ENCODE peak calls at places on chromosomes 3 and 15, in four cellular contexts. O is HepG2, H is GM12878, M is K562. C is an unnamed sample.

GRCh38 chr15:38035701-38036100 is 101.3 kb downstream of the TMCO5A start:
- DNase-seq in O (no peak), H (no peak), M (no peak), C (no peak)

GRCh38 chr15:86645861-86646393 is 566.3 kb downstream of the AGBL1 start:
- DNase-seq in O (no peak), H (no peak), M (no peak), C (no peak)

GRCh38 chr3:144127700-144128099 is 156.1 kb downstream of the DIPK2A start:
- DNase-seq in O (no peak), H (no peak), M (no peak), C (no peak)

GRCh38 chr3:127222664-127223063 is 29.7 kb downstream of the PRR23E start:
- DNase-seq in O (no peak), H (no peak), M (no peak), C (no peak)

GRCh38 chr15:76994971-76995945 is at the start of gene PSTPIP1:
- DNase-seq in O (no peak), H (no peak), M (no peak), C (peak; percentile 11)

GRCh38 chr15:27538325-27538724 is 560.8 kb downstream of the OCA2 start:
- DNase-seq in O (no peak), H (no peak), M (no peak), C (no peak)

GRCh38 chr3:166257715-166258114 is 420.5 kb upstream of the BCHE start:
- DNase-seq in O (no peak), H (no peak), M (no peak), C (no peak)

GRCh38 chr3:46372492-46373359 is 2.0 kb downstream of the CCR5 start:
- DNase-seq in O (no peak), H (no peak), M (no peak), C (no peak)

GRCh38 chr3:64074091-64074490 is 50.8 kb upstream of the PSMD6 start:
- DNase-seq in O (no peak), H (no peak), M (no peak), C (no peak)

GRCh38 chr15:87508086-87508485 is 748.5 kb downstream of the NTRK3 start:
- DNase-seq in O (no peak), H (no peak), M (no peak), C (no peak)

GRCh38 chr3:167814441-167814951 is 79.0 kb downstream of the SERPINI1 start:
- DNase-seq in O (peak; percentile 63), H (no peak), M (no peak), C (no peak)

GRCh38 chr3:42961633-42962032 is 17.5 kb upstream of the GASK1A start:
- DNase-seq in O (peak; percentile 42), H (no peak), M (peak; percentile 35), C (peak; percentile 29)

GRCh38 chr3:153746211-153746610 is 375.0 kb upstream of the ARHGEF26 start:
- DNase-seq in O (no peak), H (no peak), M (no peak), C (no peak)

GRCh38 chr3:51977449-51978142 is 2.7 kb downstream of the ABHD14A start:
- DNase-seq in O (no peak), H (no peak), M (no peak), C (no peak)

GRCh38 chr3:143128212-143128611 is 8.6 kb downstream of the CHST2 start:
- DNase-seq in O (no peak), H (no peak), M (no peak), C (no peak)

GRCh38 chr15:74460298-74460697 is 662 bp downstream of the UBL7 start:
- DNase-seq in O (no peak), H (peak; percentile 39), M (no peak), C (no peak)

GRCh38 chr3:138594150-138594934 is at the start of gene CEP70:
- DNase-seq in O (peak; percentile 94), H (peak; percentile 78), M (peak; percentile 92), C (peak; percentile 95)

GRCh38 chr3:73379465-73379864 is 245.3 kb downstream of the PDZRN3 start:
- DNase-seq in O (no peak), H (no peak), M (no peak), C (no peak)

GRCh38 chr3:126349611-126350501 is 7.4 kb downstream of the KLF15 start:
- DNase-seq in O (no peak), H (no peak), M (no peak), C (peak; percentile 18)

GRCh38 chr3:131957980-131958379 is 76.8 kb downstream of the CPNE4 start:
- DNase-seq in O (no peak), H (no peak), M (no peak), C (no peak)

GRCh38 chr3:149954812-149955211 is 15.9 kb downstream of the PFN2 start:
- DNase-seq in O (no peak), H (no peak), M (no peak), C (no peak)

GRCh38 chr15:71471347-71471746 is 339.0 kb upstream of the NR2E3 start:
- DNase-seq in O (no peak), H (no peak), M (no peak), C (no peak)

GRCh38 chr3:44353355-44353924 is 14.9 kb downstream of the TCAIM start:
- DNase-seq in O (no peak), H (no peak), M (no peak), C (no peak)

GRCh38 chr15:77025066-77025435 is 30.1 kb downstream of the PSTPIP1 start:
- DNase-seq in O (no peak), H (no peak), M (no peak), C (peak; percentile 5)

GRCh38 chr3:184440161-184440560 is 60.3 kb downstream of the CHRD start:
- DNase-seq in O (no peak), H (no peak), M (no peak), C (no peak)

GRCh38 chr3:100063929-100064461 is 50.3 kb downstream of the FILIP1L start:
- DNase-seq in O (peak; percentile 89), H (no peak), M (no peak), C (no peak)

GRCh38 chr3:107630779-107631178 is 108.0 kb downstream of the BBX start:
- DNase-seq in O (no peak), H (no peak), M (no peak), C (no peak)

GRCh38 chr3:49916686-49917085 is 12.9 kb downstream of the MON1A start:
- DNase-seq in O (no peak), H (no peak), M (no peak), C (no peak)

GRCh38 chr3:152620395-152620794 is 214.5 kb upstream of the P2RY1 start:
- DNase-seq in O (no peak), H (no peak), M (no peak), C (no peak)

GRCh38 chr3:60600848-60601247 is 650.4 kb downstream of the FHIT start:
- DNase-seq in O (no peak), H (no peak), M (no peak), C (no peak)

GRCh38 chr3:64306745-64307144 is 81.5 kb upstream of the PRICKLE2 start:
- DNase-seq in O (no peak), H (no peak), M (no peak), C (no peak)

GRCh38 chr15:76285241-76285825 is 25.9 kb downstream of the ETFA start:
- DNase-seq in O (peak; percentile 4), H (no peak), M (peak; percentile 21), C (no peak)

GRCh38 chr3:100216713-100217112 is 44.1 kb upstream of the TBC1D23 start:
- DNase-seq in O (no peak), H (no peak), M (no peak), C (no peak)

DNA sequence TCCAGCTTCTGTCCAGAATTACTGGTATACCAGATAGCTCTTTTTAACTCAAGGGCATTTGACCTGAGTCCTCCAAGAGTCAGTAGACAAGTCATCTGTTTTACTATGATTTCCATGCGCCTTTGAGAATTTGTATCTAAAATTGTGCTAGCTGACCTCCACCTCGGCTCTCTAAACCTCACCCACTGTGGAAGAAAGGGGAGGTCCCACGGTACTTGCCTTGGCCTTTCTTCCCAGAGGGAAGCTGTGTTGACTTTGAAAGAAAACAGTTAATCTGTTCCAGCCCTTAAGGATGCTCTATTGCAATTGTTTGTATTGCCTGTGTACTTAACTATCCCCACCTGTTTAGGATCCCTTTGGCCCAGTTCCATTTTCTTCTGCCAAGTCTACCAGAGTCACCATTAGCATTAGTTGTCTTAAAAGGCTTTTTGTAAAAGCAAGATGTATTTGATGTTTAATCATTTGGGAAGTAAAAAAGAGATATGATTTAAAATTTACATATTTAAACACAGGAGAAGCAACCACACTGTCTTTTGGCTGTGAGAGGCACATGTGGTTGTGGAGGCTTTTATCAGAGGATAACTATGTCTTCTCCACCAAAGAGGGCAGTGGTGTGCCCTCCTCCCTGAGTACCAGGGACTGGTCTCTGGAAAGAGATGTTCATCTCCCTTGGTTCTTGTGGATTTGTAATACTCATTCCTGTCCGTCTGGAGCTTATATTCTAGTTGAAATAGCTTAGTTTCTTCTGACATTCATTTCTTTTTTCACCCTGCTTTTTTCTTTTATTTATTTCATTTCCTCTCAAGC is 88.8 kb downstream of the CRTC3 start:
- DNase-seq in O (no peak), H (no peak), M (no peak), C (no peak)
- TF ChIP-seq ATF3 in O (no peak), H (no peak), M (no peak), C (no peak)

DNA sequence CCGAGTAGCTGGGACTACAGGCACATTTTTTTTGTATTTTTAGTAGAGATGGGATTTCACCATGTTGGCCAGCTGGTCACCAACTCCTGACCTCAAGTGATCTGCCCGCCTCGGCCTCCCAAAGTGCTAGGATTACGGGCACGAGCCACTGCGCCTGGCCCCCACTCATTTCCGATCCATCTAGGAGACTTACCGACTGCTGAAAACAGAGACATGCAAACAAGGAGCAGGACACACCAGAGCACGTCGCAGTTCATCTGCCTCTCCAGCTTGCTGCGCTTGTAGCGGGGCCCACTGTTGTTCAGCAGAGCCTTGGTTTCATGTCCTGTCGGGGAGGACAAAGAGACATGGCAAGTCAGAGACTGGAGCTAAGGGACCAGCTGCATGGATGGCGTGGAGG is 137.4 kb downstream of the ATP10A start:
- DNase-seq in O (no peak), H (no peak), M (no peak), C (no peak)
- TF ChIP-seq ATF2 in O (no peak), H (no peak), M (no peak), C (no peak)

GRCh38 chr3:155369735-155370134 is 76.3 kb upstream of the STRIT1 start:
- DNase-seq in O (no peak), H (no peak), M (no peak), C (no peak)
- TF ChIP-seq CREM in O (no peak), H (no peak), M (no peak), C (no peak)

GRCh38 chr15:89320200-89320599 is 14.4 kb downstream of the POLG start:
- DNase-seq in O (no peak), H (no peak), M (no peak), C (no peak)
- TF ChIP-seq ATF3 in O (no peak), H (no peak), M (no peak), C (no peak)

C was measured in WTC11.